ENCODE peak calls at places on chromosome 11, in six cellular contexts. S is gastrocnemius medialis, Z is right lobe of liver, C is A549, P is uterus, T is tibial nerve. B is an unnamed sample.

GRCh38 chr11:62602141-62603071 is 741 bp upstream of the MTA2 start:
- DNase-seq in S (peak; percentile 65), Z (peak; percentile 73), C (peak; percentile 37), P (peak; percentile 67), T (peak; percentile 55), B (peak; percentile 73)

GRCh38 chr11:130858215-130858614 is 58.1 kb downstream of the SNX19 start:
- DNase-seq in S (no peak), Z (no peak), C (peak; percentile 24), P (no peak), T (no peak), B (no peak)

GRCh38 chr11:70028147-70028855 is 49.8 kb upstream of the ANO1 start:
- DNase-seq in S (no peak), Z (no peak), C (no peak), P (no peak), T (no peak), B (no peak)

GRCh38 chr11:60193687-60194433 is 11.0 kb upstream of the MS4A6A start:
- DNase-seq in S (no peak), Z (peak; percentile 68), C (peak; percentile 60), P (no peak), T (peak; percentile 21), B (no peak)

GRCh38 chr11:117961896-117962295 is 24.3 kb upstream of the IL10RA start:
- DNase-seq in S (no peak), Z (no peak), C (no peak), P (no peak), T (no peak), B (no peak)

GRCh38 chr11:92211576-92212167 is 12.9 kb upstream of the FAT3 start:
- DNase-seq in S (no peak), Z (peak; percentile 47), C (peak; percentile 59), P (no peak), T (no peak), B (no peak)

GRCh38 chr11:124938206-124938765 is 2.4 kb upstream of the HEPACAM start:
- DNase-seq in S (no peak), Z (no peak), C (no peak), P (no peak), T (no peak), B (no peak)

GRCh38 chr11:7637447-7638157 is 35.7 kb downstream of the CYB5R2 start:
- DNase-seq in S (peak; percentile 41), Z (no peak), C (no peak), P (peak; percentile 70), T (no peak), B (peak; percentile 37)

GRCh38 chr11:58965246-58965985 is 26.1 kb downstream of the GLYATL1 start:
- DNase-seq in S (no peak), Z (no peak), C (no peak), P (no peak), T (no peak), B (no peak)

GRCh38 chr11:128827494-128827893 is 39.6 kb downstream of the KCNJ1 start:
- DNase-seq in S (no peak), Z (no peak), C (no peak), P (no peak), T (no peak), B (no peak)

GRCh38 chr11:125082611-125083311 is 19.7 kb downstream of the SLC37A2 start:
- DNase-seq in S (no peak), Z (no peak), C (no peak), P (no peak), T (no peak), B (no peak)

GRCh38 chr11:10375280-10376048 is 70.6 kb downstream of the ADM start:
- DNase-seq in S (no peak), Z (no peak), C (no peak), P (no peak), T (no peak), B (no peak)

GRCh38 chr11:105861225-105861624 is 160.8 kb downstream of the MSANTD4 start:
- DNase-seq in S (no peak), Z (no peak), C (no peak), P (no peak), T (no peak), B (no peak)

GRCh38 chr11:2377511-2378443 is 667 bp downstream of the CD81 start:
- DNase-seq in S (no peak), Z (no peak), C (peak; percentile 37), P (peak; percentile 78), T (peak; percentile 72), B (peak; percentile 84)
- H3K4me3 ChIP-seq in S (peak overlapping the region; percentile 73), Z (peak overlapping the region; percentile 98), C (peak overlapping the region; percentile 100), P (peak overlapping the region; percentile 86), T (peak overlapping the region; percentile 78), B (peak overlapping the region; percentile 70)

DNA sequence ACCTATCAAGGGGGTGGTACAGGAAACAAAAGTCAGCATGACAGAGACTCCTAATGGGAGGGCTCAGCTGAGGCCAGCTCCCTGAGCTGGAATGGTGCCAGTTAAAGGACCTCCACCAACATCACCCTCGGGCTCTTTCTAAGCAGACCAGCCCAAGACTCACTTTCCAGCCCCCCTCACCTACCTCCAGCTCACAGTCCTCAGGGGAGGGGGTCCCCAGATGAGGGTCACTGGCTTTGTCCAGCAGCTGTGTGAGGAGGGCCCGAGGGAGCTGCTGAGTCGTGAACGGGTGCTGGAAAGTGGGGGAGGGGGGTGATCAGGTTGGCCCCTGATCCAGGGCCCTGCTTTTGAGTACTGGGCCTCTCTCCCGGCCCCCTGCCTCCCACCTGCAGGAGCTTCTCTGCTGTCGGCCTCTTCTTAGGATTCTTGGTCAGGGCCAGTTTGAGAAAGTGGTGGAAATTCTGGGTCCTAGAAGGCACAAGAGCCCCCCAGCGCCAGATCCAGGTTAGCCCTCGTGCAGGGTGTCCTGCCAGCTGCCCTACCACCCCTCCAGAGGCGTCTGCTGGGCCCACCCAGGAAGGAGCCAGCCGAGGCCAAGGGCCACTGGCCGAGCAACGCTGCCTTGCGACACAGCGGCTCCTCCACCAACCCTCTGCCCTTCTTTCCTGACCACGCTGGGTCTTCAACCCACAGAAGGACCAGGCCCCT is 2.9 kb downstream of the MAP4K2 start:
- DNase-seq in S (no peak), Z (no peak), C (peak; percentile 39), P (no peak), T (no peak), B (no peak)
- H3K27ac ChIP-seq in S (peak overlapping the region; percentile 10), Z (no peak overlapping the region), C (no peak overlapping the region), P (no peak overlapping the region), T (peak overlapping the region; percentile 30), B (peak overlapping the region; percentile 32)

GRCh38 chr11:16987205-16987568 is 27.0 kb downstream of the PLEKHA7 start:
- DNase-seq in S (no peak), Z (no peak), C (no peak), P (no peak), T (no peak), B (no peak)
- TF ChIP-seq POLR2A in S (no peak), Z (no peak), C (no peak), P (no peak), T (no peak), B (no peak)

GRCh38 chr11:67627788-67628624 is 1.7 kb downstream of the NUDT8 start:
- DNase-seq in S (no peak), Z (peak; percentile 49), C (no peak), P (peak; percentile 16), T (no peak), B (no peak)
- H3K4me3 ChIP-seq in S (no peak overlapping the region), Z (no peak overlapping the region), C (no peak overlapping the region), P (no peak overlapping the region), T (no peak overlapping the region), B (no peak overlapping the region)

DNA sequence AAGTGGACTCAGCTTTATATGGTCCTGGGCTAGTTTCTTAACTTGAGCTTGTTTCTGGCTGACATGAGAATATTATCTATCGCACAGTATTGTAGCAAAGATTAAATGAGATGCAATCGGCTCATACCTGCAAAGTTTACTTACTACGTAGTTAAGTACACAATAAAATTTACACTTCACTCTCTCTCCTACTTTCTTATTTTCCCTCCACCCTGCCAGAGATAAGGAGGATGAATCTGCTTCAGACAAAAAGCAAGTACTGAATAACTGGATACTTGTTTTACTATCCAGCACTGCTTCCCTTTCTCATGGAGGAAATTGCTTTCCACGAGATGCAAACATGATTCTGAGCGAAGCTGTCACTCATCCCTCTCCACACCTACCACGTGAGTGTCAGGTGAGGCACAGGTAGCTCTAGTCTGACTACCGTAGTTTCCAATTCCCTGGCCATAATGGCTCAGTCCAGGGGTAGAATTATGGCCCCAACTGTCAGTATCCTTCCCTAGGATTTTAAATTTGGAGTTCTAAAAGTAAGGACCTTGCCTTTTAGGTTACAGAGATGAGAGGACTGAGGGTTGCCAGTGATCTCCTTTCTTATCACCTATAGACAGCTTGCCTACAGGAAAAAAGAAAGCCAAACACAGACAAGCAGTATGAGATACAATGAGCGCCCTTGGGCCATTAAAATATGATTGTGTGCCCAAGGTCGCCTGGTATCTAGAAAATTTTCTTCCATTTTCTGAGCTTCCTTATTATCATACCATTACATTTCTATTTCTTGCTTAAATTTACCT is 39.8 kb downstream of the GAB2 start:
- DNase-seq in S (no peak), Z (no peak), C (no peak), P (no peak), T (no peak), B (no peak)
- H3K27ac ChIP-seq in S (no peak overlapping the region), Z (no peak overlapping the region), C (no peak overlapping the region), P (no peak overlapping the region), T (no peak overlapping the region), B (no peak overlapping the region)

GRCh38 chr11:46271875-46272815 is 5.3 kb upstream of the CREB3L1 start:
- DNase-seq in S (no peak), Z (no peak), C (no peak), P (no peak), T (no peak), B (no peak)
- TF ChIP-seq POLR2A in S (no peak), Z (no peak), C (no peak), P (no peak), T (no peak), B (no peak)

GRCh38 chr11:612961-613300 is 2.8 kb downstream of the IRF7 start:
- DNase-seq in S (no peak), Z (no peak), C (no peak), P (peak; percentile 18), T (no peak), B (no peak)
- H3K4me3 ChIP-seq in S (no peak overlapping the region), Z (no peak overlapping the region), C (no peak overlapping the region), P (no peak overlapping the region), T (no peak overlapping the region), B (no peak overlapping the region)

B was measured in heart left ventricle.